ENCODE peak calls at places on chromosomes 4 and X, in four cellular contexts. M is dorsolateral prefrontal cortex, R is fibroblast of lung, V is fibroblast of mammary gland. Q is an unnamed sample.

GRCh38 chrX:23341452-23341851 is 6.8 kb downstream of the PTCHD1 start:
- DNase-seq in M (no peak), R (no peak), V (peak), Q (no peak)

GRCh38 chr4:73674451-73674919 is 54.2 kb upstream of the RASSF6 start:
- DNase-seq in M (no peak), R (peak), V (peak), Q (no peak)

GRCh38 chr4:169225812-169226211 is 44.9 kb downstream of the SH3RF1 start:
- DNase-seq in M (no peak), R (no peak), V (peak), Q (no peak)

GRCh38 chrX:1524874-1525582 is 12.0 kb downstream of the P2RY8 start:
- DNase-seq in M (no peak), R (no peak), V (no peak), Q (no peak)

GRCh38 chr4:185693548-185694215 is 118.3 kb downstream of the SORBS2 start:
- DNase-seq in M (no peak), R (no peak), V (no peak), Q (no peak)

GRCh38 chrX:51891821-51892551 is 1.4 kb upstream of the MAGED1 start:
- DNase-seq in M (no peak), R (peak), V (peak), Q (no peak)

GRCh38 chrX:95145848-95146540 is 1472.0 kb downstream of the FAM133A start:
- DNase-seq in M (no peak), R (no peak), V (no peak), Q (no peak)

GRCh38 chr4:115108850-115109249 is 4.6 kb downstream of the NDST4 start:
- DNase-seq in M (no peak), R (no peak), V (no peak), Q (no peak)

GRCh38 chr4:124152130-124152529 is 560.4 kb downstream of the ANKRD50 start:
- DNase-seq in M (no peak), R (no peak), V (no peak), Q (no peak)

Q was measured in frontal cortex.